ENCODE peak calls at places on chromosomes 16 and 17, in nine cellular contexts. O, L, J, D, T, S, M, K and G are unnamed samples.

GRCh38 chr16:63323055-63323454 is 1286.8 kb upstream of the CDH8 start:
- DNase-seq in O (no peak), L (no peak), J (no peak), D (no peak), T (no peak), S (no peak), M (no peak), K (no peak), G (no peak)

GRCh38 chr17:8095361-8095760 is 7.8 kb upstream of the ALOX12B start:
- DNase-seq in O (no peak), L (no peak), J (no peak), D (no peak), T (no peak), S (no peak), M (no peak), K (no peak), G (no peak)

GRCh38 chr17:55567240-55568216 is 56.3 kb upstream of the SMIM36 start:
- DNase-seq in O (no peak), L (no peak), J (no peak), D (no peak), T (no peak), S (no peak), M (no peak), K (no peak), G (no peak)

GRCh38 chr17:45050680-45051059 is 762 bp downstream of the DCAKD start:
- DNase-seq in O (peak), L (no peak), J (peak), D (no peak), T (no peak), S (peak), M (no peak), K (peak), G (peak)

GRCh38 chr17:38741443-38741842 is 6.7 kb downstream of the PCGF2 start:
- DNase-seq in O (no peak), L (no peak), J (no peak), D (no peak), T (no peak), S (no peak), M (no peak), K (no peak), G (no peak)

GRCh38 chr16:27179500-27180072 is 23.7 kb upstream of the KDM8 start:
- DNase-seq in O (peak), L (peak), J (peak), D (no peak), T (peak), S (peak), M (peak), K (peak), G (peak)

GRCh38 chr16:50313596-50314483 is 47.5 kb downstream of the ADCY7 start:
- DNase-seq in O (peak), L (no peak), J (peak), D (no peak), T (no peak), S (no peak), M (peak), K (peak), G (peak)

GRCh38 chr16:7601100-7601499 is 268.5 kb downstream of the RBFOX1 start:
- DNase-seq in O (no peak), L (no peak), J (no peak), D (no peak), T (no peak), S (no peak), M (no peak), K (no peak), G (no peak)

GRCh38 chr17:70521821-70522256 is 352.5 kb downstream of the KCNJ2 start:
- DNase-seq in O (no peak), L (no peak), J (no peak), D (no peak), T (no peak), S (peak), M (peak), K (no peak), G (no peak)

GRCh38 chr17:4635823-4636375 is 5.6 kb downstream of the ALOX15 start:
- DNase-seq in O (no peak), L (no peak), J (no peak), D (no peak), T (no peak), S (no peak), M (no peak), K (no peak), G (no peak)

GRCh38 chr16:17448640-17449638 is 21.8 kb downstream of the XYLT1 start:
- DNase-seq in O (peak), L (no peak), J (no peak), D (no peak), T (no peak), S (no peak), M (no peak), K (no peak), G (peak)

GRCh38 chr16:17301593-17302135 is 169.1 kb downstream of the XYLT1 start:
- DNase-seq in O (no peak), L (no peak), J (no peak), D (no peak), T (no peak), S (no peak), M (no peak), K (no peak), G (no peak)

GRCh38 chr17:67400193-67400592 is 23.1 kb downstream of the PITPNC1 start:
- DNase-seq in O (no peak), L (no peak), J (no peak), D (no peak), T (no peak), S (peak), M (no peak), K (peak), G (no peak)

GRCh38 chr16:13552062-13552959 is 367.6 kb upstream of the ERCC4 start:
- DNase-seq in O (no peak), L (no peak), J (no peak), D (no peak), T (no peak), S (no peak), M (no peak), K (no peak), G (no peak)

GRCh38 chr17:4072487-4073157 is 70.2 kb downstream of the ZZEF1 start:
- DNase-seq in O (no peak), L (no peak), J (no peak), D (no peak), T (peak), S (peak), M (no peak), K (peak), G (no peak)

GRCh38 chr17:70040336-70040735 is 34.7 kb upstream of the KCNJ16 start:
- DNase-seq in O (no peak), L (no peak), J (no peak), D (no peak), T (no peak), S (peak), M (no peak), K (no peak), G (no peak)

GRCh38 chr16:87860553-87861299 is 8.6 kb downstream of the SLC7A5 start:
- DNase-seq in O (peak), L (no peak), J (no peak), D (no peak), T (peak), S (peak), M (no peak), K (peak), G (no peak)

GRCh38 chr17:14299261-14300093 is 1.4 kb upstream of the HS3ST3B1 start:
- DNase-seq in O (peak), L (no peak), J (no peak), D (no peak), T (no peak), S (peak), M (no peak), K (peak), G (peak)

GRCh38 chr17:63442549-63443035 is 3.5 kb downstream of the CYB561 start:
- DNase-seq in O (no peak), L (no peak), J (peak), D (no peak), T (no peak), S (no peak), M (no peak), K (peak), G (no peak)

GRCh38 chr16:967546-968295 is 3.1 kb downstream of the LMF1 start:
- DNase-seq in O (no peak), L (no peak), J (no peak), D (no peak), T (no peak), S (no peak), M (no peak), K (no peak), G (no peak)

GRCh38 chr17:78925662-78926555 is 722 bp upstream of the TIMP2 start:
- DNase-seq in O (no peak), L (no peak), J (no peak), D (no peak), T (peak), S (peak), M (peak), K (peak), G (no peak)

GRCh38 chr17:76572201-76572910 is 13.3 kb downstream of the ST6GALNAC2 start:
- DNase-seq in O (no peak), L (no peak), J (no peak), D (no peak), T (no peak), S (no peak), M (no peak), K (no peak), G (no peak)

GRCh38 chr17:49995055-49995738 is at the start of gene DLX3:
- DNase-seq in O (peak), L (no peak), J (peak), D (peak), T (peak), S (peak), M (peak), K (peak), G (peak)

GRCh38 chr16:13921328-13921727 is 1.4 kb downstream of the ERCC4 start:
- DNase-seq in O (no peak), L (no peak), J (no peak), D (no peak), T (no peak), S (peak), M (no peak), K (peak), G (no peak)

GRCh38 chr17:43548689-43549379 is 2.7 kb upstream of the ETV4 start:
- DNase-seq in O (no peak), L (no peak), J (no peak), D (no peak), T (no peak), S (no peak), M (no peak), K (no peak), G (no peak)

GRCh38 chr17:75207760-75208159 is 2.3 kb downstream of the NUP85 start:
- DNase-seq in O (no peak), L (no peak), J (no peak), D (no peak), T (no peak), S (no peak), M (no peak), K (no peak), G (no peak)

GRCh38 chr16:47977802-47978201 is 178.0 kb downstream of the ABCC12 start:
- DNase-seq in O (no peak), L (no peak), J (no peak), D (no peak), T (no peak), S (no peak), M (no peak), K (no peak), G (no peak)

GRCh38 chr17:45686250-45686649 is 97.9 kb upstream of the CRHR1 start:
- DNase-seq in O (no peak), L (no peak), J (no peak), D (no peak), T (no peak), S (no peak), M (no peak), K (no peak), G (no peak)

GRCh38 chr17:76498886-76499667 is 2.1 kb downstream of the RHBDF2 start:
- DNase-seq in O (no peak), L (no peak), J (no peak), D (no peak), T (no peak), S (peak), M (no peak), K (no peak), G (no peak)

GRCh38 chr16:66426112-66427035 is 721 bp upstream of the BEAN1 start:
- DNase-seq in O (peak), L (no peak), J (peak), D (no peak), T (no peak), S (no peak), M (no peak), K (peak), G (no peak)

GRCh38 chr16:88790312-88791150 is 5.5 kb upstream of the PIEZO1 start:
- DNase-seq in O (peak), L (peak), J (no peak), D (no peak), T (no peak), S (peak), M (no peak), K (peak), G (peak)